ENCODE peak calls at places on chromosomes 1 and 21, in ten cellular contexts. R is heart right ventricle, V is H1, L is prostate gland, U is AG04449, Y is MCF 10A, E is type B pancreatic cell, O is fibroblast of lung, B is left ventricle myocardium inferior, A is WTC11. Z is an unnamed sample.

GRCh38 chr1:215523128-215523861 is 43.8 kb upstream of the KCTD3 start:
- DNase-seq in R (no peak), V (no peak), L (no peak), U (no peak), Y (no peak), E (no peak), O (peak; percentile 13), B (no peak), A (no peak), Z (no peak)

GRCh38 chr1:16073490-16074104 is at the start of gene FAM131C:
- DNase-seq in R (no peak), V (peak; percentile 75), L (no peak), U (no peak), Y (peak; percentile 27), E (no peak), O (no peak), B (no peak), A (peak; percentile 52), Z (no peak)

GRCh38 chr1:234605493-234605982 is 4.4 kb downstream of the IRF2BP2 start:
- DNase-seq in R (no peak), V (no peak), L (no peak), U (no peak), Y (no peak), E (no peak), O (no peak), B (no peak), A (no peak), Z (no peak)

GRCh38 chr1:25040122-25040685 is 110.1 kb upstream of the RUNX3 start:
- DNase-seq in R (no peak), V (no peak), L (no peak), U (no peak), Y (no peak), E (no peak), O (no peak), B (no peak), A (no peak), Z (no peak)

GRCh38 chr1:243708210-243708609 is 141.8 kb downstream of the AKT3 start:
- DNase-seq in R (no peak), V (no peak), L (no peak), U (no peak), Y (peak; percentile 32), E (no peak), O (no peak), B (no peak), A (no peak), Z (no peak)

GRCh38 chr1:231828182-231828920 is 201.8 kb downstream of the DISC1 start:
- DNase-seq in R (no peak), V (no peak), L (no peak), U (peak; percentile 91), Y (peak; percentile 100), E (no peak), O (peak; percentile 97), B (no peak), A (no peak), Z (no peak)

GRCh38 chr1:202998836-202999750 is 8.1 kb upstream of the TMEM183A start:
- DNase-seq in R (no peak), V (peak; percentile 71), L (peak; percentile 47), U (peak; percentile 5), Y (peak; percentile 85), E (no peak), O (peak; percentile 26), B (no peak), A (peak; percentile 53), Z (no peak)

GRCh38 chr1:244968431-244968830 is 104.1 kb upstream of the HNRNPU start:
- DNase-seq in R (peak; percentile 30), V (no peak), L (no peak), U (no peak), Y (no peak), E (no peak), O (no peak), B (peak; percentile 21), A (peak; percentile 15), Z (no peak)

GRCh38 chr1:154809436-154810413 is 60.4 kb downstream of the KCNN3 start:
- DNase-seq in R (no peak), V (no peak), L (peak; percentile 20), U (no peak), Y (peak; percentile 76), E (no peak), O (peak; percentile 51), B (no peak), A (no peak), Z (no peak)

GRCh38 chr1:208154679-208155078 is 89.5 kb downstream of the PLXNA2 start:
- DNase-seq in R (no peak), V (no peak), L (no peak), U (no peak), Y (no peak), E (no peak), O (peak; percentile 45), B (no peak), A (no peak), Z (no peak)

GRCh38 chr1:40182956-40183710 is 21.9 kb downstream of the RLF start:
- DNase-seq in R (no peak), V (no peak), L (no peak), U (no peak), Y (peak; percentile 28), E (no peak), O (peak; percentile 38), B (no peak), A (no peak), Z (no peak)

GRCh38 chr1:229025576-229025975 is 245.3 kb upstream of the RAB4A start:
- DNase-seq in R (no peak), V (no peak), L (no peak), U (no peak), Y (no peak), E (no peak), O (no peak), B (no peak), A (no peak), Z (no peak)

GRCh38 chr1:54069792-54070548 is 16.6 kb downstream of the TCEANC2 start:
- DNase-seq in R (no peak), V (no peak), L (no peak), U (no peak), Y (peak; percentile 51), E (no peak), O (peak; percentile 52), B (no peak), A (no peak), Z (no peak)

GRCh38 chr1:54967372-54967771 is 13.1 kb upstream of the TMEM61 start:
- DNase-seq in R (no peak), V (no peak), L (no peak), U (no peak), Y (peak; percentile 59), E (no peak), O (no peak), B (no peak), A (no peak), Z (no peak)

GRCh38 chr1:228368801-228369607 is 37.6 kb downstream of the TRIM11 start:
- DNase-seq in R (peak; percentile 76), V (no peak), L (no peak), U (no peak), Y (no peak), E (no peak), O (no peak), B (peak; percentile 84), A (peak; percentile 9), Z (peak; percentile 38)

GRCh38 chr1:221923921-221924598 is 182.2 kb upstream of the DUSP10 start:
- DNase-seq in R (no peak), V (no peak), L (no peak), U (peak; percentile 12), Y (no peak), E (no peak), O (peak; percentile 29), B (no peak), A (no peak), Z (no peak)

GRCh38 chr1:107817909-107818308 is 147.1 kb downstream of the VAV3 start:
- DNase-seq in R (no peak), V (no peak), L (no peak), U (no peak), Y (no peak), E (no peak), O (no peak), B (no peak), A (no peak), Z (no peak)

GRCh38 chr21:17114019-17114418 is 398.8 kb upstream of the CXADR start:
- DNase-seq in R (no peak), V (no peak), L (no peak), U (no peak), Y (no peak), E (no peak), O (no peak), B (no peak), A (no peak), Z (no peak)

GRCh38 chr1:31714442-31715096 is 10.8 kb upstream of the COL16A1 start:
- DNase-seq in R (peak; percentile 73), V (peak; percentile 82), L (peak; percentile 23), U (no peak), Y (no peak), E (no peak), O (peak; percentile 78), B (peak; percentile 69), A (peak; percentile 78), Z (no peak)

GRCh38 chr1:93681549-93682412 is at the start of gene BCAR3:
- DNase-seq in R (peak; percentile 82), V (peak; percentile 83), L (peak; percentile 73), U (no peak), Y (peak; percentile 79), E (peak; percentile 80), O (peak; percentile 80), B (peak; percentile 83), A (peak; percentile 84), Z (no peak)
- TF ChIP-seq CTCF in R (peak; percentile 61), V (peak; percentile 46), L (no peak), U (peak; percentile 40), Y (no peak), E (peak; percentile 49), O (peak; percentile 8), B (peak; percentile 59), A (no peak), Z (no peak)

DNA sequence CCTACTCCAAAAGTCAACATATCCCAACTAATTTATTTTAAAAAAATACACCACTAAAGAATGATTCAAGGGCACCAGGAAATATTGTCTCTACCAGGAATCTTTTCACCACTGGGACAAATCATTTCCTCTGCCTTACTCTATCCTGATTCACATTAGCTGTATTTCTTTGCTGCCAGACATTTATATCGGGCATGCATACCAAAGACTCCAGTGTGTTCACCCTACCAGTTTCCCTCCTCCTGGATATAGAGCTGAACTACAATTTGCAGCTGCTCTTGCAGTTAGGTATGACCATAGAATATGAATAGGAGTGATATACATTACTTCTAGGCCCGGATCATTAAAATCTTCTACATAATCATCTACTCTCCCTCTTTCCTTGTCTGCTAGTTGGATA is 7.6 kb downstream of the KCNJ6 start:
- DNase-seq in R (no peak), V (no peak), L (no peak), U (no peak), Y (no peak), E (no peak), O (no peak), B (no peak), A (no peak), Z (no peak)
- TF ChIP-seq CTCF in R (no peak), V (no peak), L (no peak), U (no peak), Y (no peak), E (no peak), O (no peak), B (no peak), A (no peak), Z (no peak)

GRCh38 chr1:206430031-206430983 is 40.0 kb upstream of the IKBKE start:
- DNase-seq in R (no peak), V (no peak), L (no peak), U (peak; percentile 62), Y (peak; percentile 83), E (no peak), O (peak; percentile 92), B (no peak), A (no peak), Z (no peak)
- TF ChIP-seq CTCF in R (peak; percentile 17), V (no peak), L (no peak), U (no peak), Y (peak; percentile 12), E (no peak), O (peak; percentile 22), B (peak; percentile 25), A (no peak), Z (no peak)

GRCh38 chr1:3729594-3730555 is 22.4 kb upstream of the CCDC27 start:
- DNase-seq in R (peak; percentile 6), V (no peak), L (no peak), U (no peak), Y (no peak), E (no peak), O (no peak), B (no peak), A (no peak), Z (no peak)
- TF ChIP-seq CTCF in R (no peak), V (no peak), L (no peak), U (no peak), Y (no peak), E (no peak), O (no peak), B (no peak), A (no peak), Z (no peak)